ENCODE peak calls at places on chromosome 16, in ten cellular contexts. G is sigmoid colon, V is stomach, I is tibial nerve, E is ovary, L is K562, C is A549, B is transverse colon, J is H1, F is upper lobe of left lung. K is an unnamed sample.

GRCh38 chr16:56195151-56195550 is 3.9 kb downstream of the GNAO1 start:
- DNase-seq in G (no peak), V (no peak), I (no peak), E (no peak), L (no peak), C (no peak), B (no peak), J (no peak), F (no peak), K (no peak)

GRCh38 chr16:85386467-85387170 is 226.5 kb upstream of the GSE1 start:
- DNase-seq in G (peak), V (no peak), I (peak), E (no peak), L (no peak), C (no peak), B (no peak), J (no peak), F (no peak), K (peak)

GRCh38 chr16:87216148-87216823 is 100.9 kb downstream of the C16orf95 start:
- DNase-seq in G (no peak), V (no peak), I (peak), E (no peak), L (no peak), C (no peak), B (no peak), J (no peak), F (no peak), K (no peak)

GRCh38 chr16:67001726-67002125 is 13.3 kb downstream of the CES4A start:
- DNase-seq in G (no peak), V (no peak), I (no peak), E (no peak), L (no peak), C (no peak), B (no peak), J (no peak), F (no peak), K (no peak)

GRCh38 chr16:65698943-65699342 is 577.1 kb upstream of the CDH11 start:
- DNase-seq in G (no peak), V (no peak), I (no peak), E (no peak), L (no peak), C (no peak), B (no peak), J (no peak), F (no peak), K (no peak)

GRCh38 chr16:86952769-86953168 is 364.4 kb downstream of the C16orf95 start:
- DNase-seq in G (no peak), V (no peak), I (no peak), E (no peak), L (no peak), C (no peak), B (no peak), J (no peak), F (no peak), K (no peak)

GRCh38 chr16:22117666-22118065 is 25.3 kb downstream of the VWA3A start:
- DNase-seq in G (no peak), V (no peak), I (no peak), E (no peak), L (no peak), C (no peak), B (no peak), J (no peak), F (no peak), K (no peak)

GRCh38 chr16:46972971-46973456 is 460 bp downstream of the DNAJA2 start:
- DNase-seq in G (peak), V (peak), I (no peak), E (peak), L (peak), C (no peak), B (peak), J (no peak), F (peak), K (peak)

GRCh38 chr16:48524348-48525200 is 85.4 kb downstream of the N4BP1 start:
- DNase-seq in G (peak), V (no peak), I (no peak), E (no peak), L (no peak), C (no peak), B (no peak), J (no peak), F (peak), K (no peak)

GRCh38 chr16:66344533-66345145 is 21.9 kb upstream of the CDH5 start:
- DNase-seq in G (no peak), V (no peak), I (no peak), E (no peak), L (peak), C (no peak), B (no peak), J (no peak), F (no peak), K (no peak)

GRCh38 chr16:4371481-4372314 is at the start of gene VASN:
- DNase-seq in G (peak), V (peak), I (peak), E (peak), L (peak), C (peak), B (peak), J (no peak), F (peak), K (peak)

GRCh38 chr16:79762217-79762616 is 161.7 kb upstream of the MAF start:
- DNase-seq in G (no peak), V (no peak), I (no peak), E (no peak), L (no peak), C (no peak), B (no peak), J (no peak), F (no peak), K (no peak)

GRCh38 chr16:83420206-83420760 is 387.5 kb upstream of the HSBP1 start:
- DNase-seq in G (no peak), V (no peak), I (no peak), E (no peak), L (peak), C (no peak), B (no peak), J (no peak), F (no peak), K (no peak)

DNA sequence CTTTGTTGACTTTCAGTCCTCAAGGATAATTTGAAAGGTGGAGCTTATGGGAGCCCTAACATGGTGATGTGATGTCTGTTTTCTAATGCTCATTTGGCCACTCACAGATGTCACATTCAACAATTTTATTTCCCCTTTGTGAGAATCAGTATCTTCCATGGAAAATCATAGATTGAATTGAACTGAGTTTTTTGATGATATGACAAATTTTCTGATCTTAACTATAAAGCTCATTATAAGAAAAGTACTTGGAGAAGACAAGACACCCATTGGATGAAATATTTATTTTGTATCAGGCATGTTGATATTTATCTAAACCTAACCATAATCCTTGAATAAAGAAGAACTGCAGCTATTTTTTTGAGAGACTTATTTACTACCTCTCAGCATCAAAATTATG is 824.6 kb upstream of the GOT2 start:
- DNase-seq in G (no peak), V (no peak), I (no peak), E (no peak), L (no peak), C (no peak), B (no peak), J (no peak), F (no peak), K (no peak)
- H3K27ac ChIP-seq in G (no peak), V (no peak), I (no peak), E (no peak), L (no peak), C (no peak), B (no peak), J (no peak), F (no peak), K (no peak)

GRCh38 chr16:73610605-73611177 is 562.8 kb upstream of the ZFHX3 start:
- DNase-seq in G (no peak), V (no peak), I (no peak), E (no peak), L (no peak), C (no peak), B (no peak), J (no peak), F (no peak), K (no peak)

GRCh38 chr16:73615256-73615655 is 567.3 kb upstream of the ZFHX3 start:
- DNase-seq in G (no peak), V (no peak), I (no peak), E (no peak), L (no peak), C (no peak), B (no peak), J (no peak), F (no peak), K (no peak)

DNA sequence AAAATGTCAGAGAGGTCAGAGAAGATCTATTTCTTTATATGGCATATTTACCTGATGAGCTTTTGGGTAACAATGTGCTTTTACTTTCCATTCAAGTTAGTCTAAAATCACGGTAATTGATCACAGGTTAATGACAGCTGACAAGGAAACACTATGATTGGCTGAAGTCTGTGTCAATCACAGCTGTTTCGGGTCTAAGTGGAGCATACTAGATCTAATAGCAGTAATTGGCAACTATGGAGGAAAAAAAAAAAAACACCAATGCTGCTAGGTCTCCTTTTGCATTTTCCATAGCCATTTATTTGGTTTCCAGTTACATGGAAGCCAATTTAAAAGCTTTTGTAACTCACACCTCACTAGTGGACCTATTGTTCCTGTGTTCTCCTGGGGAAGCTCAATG is 568.3 kb upstream of the ZFHX3 start:
- DNase-seq in G (no peak), V (no peak), I (no peak), E (no peak), L (peak), C (no peak), B (no peak), J (no peak), F (no peak), K (no peak)
- TF ChIP-seq EP300 in G (no peak), V (no peak), I (no peak), E (no peak), L (no peak), C (no peak), B (no peak), J (no peak), F (no peak), K (no peak)

GRCh38 chr16:89377446-89377838 is 112.9 kb downstream of the ANKRD11 start:
- DNase-seq in G (no peak), V (no peak), I (no peak), E (no peak), L (no peak), C (no peak), B (no peak), J (no peak), F (no peak), K (no peak)

GRCh38 chr16:89376812-89377445 is 113.4 kb downstream of the ANKRD11 start:
- DNase-seq in G (no peak), V (no peak), I (no peak), E (no peak), L (no peak), C (no peak), B (no peak), J (no peak), F (no peak), K (no peak)

GRCh38 chr16:89374393-89374948 is 115.9 kb downstream of the ANKRD11 start:
- DNase-seq in G (no peak), V (no peak), I (no peak), E (no peak), L (no peak), C (no peak), B (no peak), J (no peak), F (no peak), K (no peak)

GRCh38 chr16:89375021-89375420 is 115.3 kb downstream of the ANKRD11 start:
- DNase-seq in G (no peak), V (no peak), I (no peak), E (no peak), L (no peak), C (no peak), B (no peak), J (no peak), F (no peak), K (no peak)

DNA sequence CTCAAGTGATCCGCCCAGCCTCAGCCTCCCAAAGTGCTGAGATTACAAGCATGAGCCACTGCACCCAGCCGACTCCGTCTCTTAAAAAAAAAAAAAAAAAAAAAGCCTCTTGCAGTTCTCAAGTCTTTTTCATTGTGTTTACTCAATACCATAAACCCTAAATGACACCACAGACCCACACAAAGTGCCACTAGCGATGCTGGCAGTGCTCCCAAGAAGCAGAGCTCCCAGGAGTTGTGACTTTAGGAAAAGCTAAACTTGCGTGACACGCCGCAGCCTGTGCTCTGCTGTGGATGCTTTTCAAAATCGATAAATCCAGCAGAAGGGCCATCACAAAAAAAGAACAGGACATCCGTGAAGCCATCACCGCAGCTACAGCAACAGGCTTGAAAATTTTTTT is 114.7 kb downstream of the ANKRD11 start:
- DNase-seq in G (no peak), V (no peak), I (no peak), E (no peak), L (no peak), C (no peak), B (no peak), J (no peak), F (no peak), K (no peak)
- H3K27ac ChIP-seq in G (no peak), V (peak), I (no peak), E (no peak), L (no peak), C (no peak), B (no peak), J (no peak), F (no peak), K (no peak)

DNA sequence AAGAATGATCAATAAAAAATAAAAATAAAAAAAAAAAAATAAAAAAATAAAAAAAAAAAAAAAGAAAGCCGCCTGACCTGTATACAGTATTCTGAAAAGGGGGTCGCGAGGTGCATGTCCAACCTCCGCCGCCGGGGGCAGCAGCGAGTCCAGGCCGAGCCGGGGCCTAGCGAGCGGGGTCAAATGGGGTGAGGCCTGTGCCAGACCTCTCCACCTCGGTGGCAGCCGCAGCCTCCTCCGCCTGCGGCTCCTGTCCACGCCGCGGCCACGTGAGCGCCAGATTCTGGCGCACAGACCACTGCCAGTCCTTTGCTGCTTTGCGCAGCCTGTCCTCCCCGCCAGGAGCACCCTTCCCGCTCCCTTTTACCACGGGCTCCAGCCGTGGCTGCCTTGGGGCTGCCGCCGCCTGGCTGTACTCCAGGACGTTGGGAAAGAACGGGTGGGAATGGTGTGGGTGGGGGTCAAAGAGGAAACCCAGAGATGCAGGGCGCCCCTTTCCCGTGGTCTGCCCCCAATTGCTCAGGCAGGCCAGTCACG is 2.4 kb upstream of the BCKDK start:
- DNase-seq in G (peak), V (peak), I (peak), E (peak), L (peak), C (peak), B (peak), J (peak), F (peak), K (peak)
- TF ChIP-seq EP300 in G (no peak), V (no peak), I (peak), E (no peak), L (peak), C (no peak), B (no peak), J (no peak), F (no peak), K (no peak)

DNA sequence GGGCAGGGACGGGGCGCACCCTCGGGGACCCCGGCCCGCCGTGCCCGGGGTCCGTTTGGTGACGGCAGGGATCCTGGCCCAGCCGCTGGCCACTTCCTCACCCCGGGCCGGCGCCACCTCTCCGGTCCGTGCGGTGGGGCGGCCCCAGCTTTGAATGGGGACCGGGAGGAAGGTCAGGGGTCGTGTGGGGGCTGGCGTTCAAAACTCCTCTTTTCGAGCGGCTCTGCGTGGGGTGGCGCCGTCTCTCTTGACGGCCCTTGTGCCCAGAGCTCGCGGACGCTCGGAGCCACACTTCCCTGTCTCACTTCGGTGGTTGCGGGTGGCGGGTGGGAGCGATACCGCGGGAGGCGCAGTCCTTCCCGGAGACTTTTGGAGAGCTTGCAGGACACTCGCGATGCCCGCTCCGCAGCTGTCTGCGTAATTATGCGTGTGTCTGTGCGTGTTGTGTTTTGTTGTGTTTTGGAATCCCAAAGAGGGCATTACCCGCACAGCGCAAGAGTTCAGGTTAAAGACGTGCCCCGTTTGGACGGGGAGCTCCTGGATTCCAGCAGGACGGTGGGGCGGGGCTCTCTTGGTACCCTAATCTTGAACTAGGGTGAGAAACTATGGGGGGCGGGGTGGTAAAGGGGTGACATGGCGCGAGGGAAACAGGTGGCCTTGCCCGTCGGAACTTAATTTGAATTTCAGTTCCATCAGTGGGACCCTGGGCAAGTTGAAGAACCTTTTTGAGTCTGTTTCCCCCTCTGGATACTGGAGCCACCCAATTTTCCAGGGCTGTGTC is 639 bp downstream of the PLCG2 start:
- DNase-seq in G (no peak), V (peak), I (no peak), E (no peak), L (peak), C (peak), B (peak), J (no peak), F (peak), K (no peak)
- H3K27ac ChIP-seq in G (peak), V (peak), I (no peak), E (no peak), L (no peak), C (peak), B (peak), J (no peak), F (peak), K (peak)

GRCh38 chr16:49602201-49603041 is 228.8 kb downstream of the C16orf78 start:
- DNase-seq in G (no peak), V (peak), I (no peak), E (no peak), L (no peak), C (no peak), B (no peak), J (no peak), F (no peak), K (no peak)
- TF ChIP-seq EP300 in G (no peak), V (no peak), I (no peak), E (no peak), L (no peak), C (no peak), B (no peak), J (no peak), F (no peak), K (no peak)

GRCh38 chr16:82011199-82011641 is at the start of gene SDR42E1:
- DNase-seq in G (no peak), V (peak), I (no peak), E (no peak), L (peak), C (peak), B (peak), J (no peak), F (peak), K (no peak)
- H3K27ac ChIP-seq in G (no peak), V (peak), I (no peak), E (no peak), L (no peak), C (peak), B (no peak), J (no peak), F (no peak), K (peak)

K was measured in suprapubic skin.